ENCODE peak calls at places on chromosomes 12 and 14, in five cellular contexts. T is mesenchymal stem cell, B is cardiac muscle cell, W is stomach, P is uterus. Z is an unnamed sample. For H3K4me1 and H3K36me3, the result is how much of the 10 kb centered on the place peaks cover.

GRCh38 chr14:93114713-93115068 is 1.0 kb downstream of the ITPK1 start:
- DNase-seq in T (no peak), B (no peak), W (peak), P (no peak), Z (no peak)

GRCh38 chr14:100762089-100762515 is 35.4 kb downstream of the DLK1 start:
- DNase-seq in T (peak), B (peak), W (no peak), P (no peak), Z (no peak)

GRCh38 chr12:131617596-131618302 is 93.1 kb upstream of the SFSWAP start:
- DNase-seq in T (no peak), B (no peak), W (no peak), P (no peak), Z (no peak)

GRCh38 chr12:68841717-68842116 is 33.7 kb downstream of the MDM2 start:
- DNase-seq in T (no peak), B (no peak), W (no peak), P (no peak), Z (no peak)

GRCh38 chr12:64650762-64651161 is 40.5 kb downstream of the RASSF3 start:
- DNase-seq in T (peak), B (no peak), W (peak), P (no peak), Z (no peak)

GRCh38 chr12:116277393-116278258 is at the start of gene MED13L:
- DNase-seq in T (peak), B (peak), W (peak), P (peak), Z (peak)

GRCh38 chr14:33464563-33464962 is 486.3 kb downstream of the EGLN3 start:
- DNase-seq in T (no peak), B (no peak), W (no peak), P (no peak), Z (no peak)

GRCh38 chr12:26242683-26243082 is 47.3 kb downstream of the SSPN start:
- DNase-seq in T (no peak), B (no peak), W (no peak), P (no peak), Z (no peak)

GRCh38 chr14:69013943-69014782 is 35.1 kb upstream of the ACTN1 start:
- DNase-seq in T (peak), B (peak), W (peak), P (no peak), Z (peak)

DNA sequence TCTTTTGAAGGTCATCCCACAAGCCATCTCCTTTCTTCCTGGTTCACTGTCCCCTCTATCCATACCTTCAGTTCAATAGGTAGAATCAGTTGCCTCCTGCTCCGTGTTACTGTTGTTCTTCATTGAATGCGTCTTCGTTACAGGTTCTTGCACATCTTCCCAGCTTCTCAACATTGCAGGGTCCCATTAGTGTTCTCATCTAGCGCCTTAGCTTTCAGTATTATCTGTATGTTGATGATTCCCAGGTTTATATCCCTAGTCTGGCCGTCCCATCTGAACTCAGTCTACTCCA is 2.0 kb downstream of the SCFD1 start:
- DNase-seq in T (no peak), B (no peak), W (no peak), P (no peak), Z (no peak)
- H3K4me1 ChIP-seq in T (under half), B (under half), W (under half), P (under half), Z (under half)

GRCh38 chr14:95023115-95023514 is 134.2 kb downstream of the DICER1 start:
- DNase-seq in T (no peak), B (no peak), W (no peak), P (no peak), Z (no peak)
- H3K36me3 ChIP-seq in T (under half), B (under half), W (under half), P (under half), Z (under half)

GRCh38 chr12:31315779-31316465 is 10.0 kb downstream of the SINHCAF start:
- DNase-seq in T (no peak), B (no peak), W (no peak), P (no peak), Z (no peak)

GRCh38 chr12:31316964-31317363 is 9.0 kb downstream of the SINHCAF start:
- DNase-seq in T (no peak), B (no peak), W (no peak), P (no peak), Z (no peak)

GRCh38 chr12:31317471-31318397 is 8.2 kb downstream of the SINHCAF start:
- DNase-seq in T (peak), B (peak), W (no peak), P (no peak), Z (no peak)

GRCh38 chr12:31321565-31322228 is 4.3 kb downstream of the SINHCAF start:
- DNase-seq in T (peak), B (peak), W (no peak), P (no peak), Z (no peak)

GRCh38 chr12:31318870-31319269 is 7.1 kb downstream of the SINHCAF start:
- DNase-seq in T (no peak), B (no peak), W (no peak), P (no peak), Z (no peak)
- H3K4me1 ChIP-seq in T (under half), B (half or more), W (under half), P (under half), Z (half or more)

DNA sequence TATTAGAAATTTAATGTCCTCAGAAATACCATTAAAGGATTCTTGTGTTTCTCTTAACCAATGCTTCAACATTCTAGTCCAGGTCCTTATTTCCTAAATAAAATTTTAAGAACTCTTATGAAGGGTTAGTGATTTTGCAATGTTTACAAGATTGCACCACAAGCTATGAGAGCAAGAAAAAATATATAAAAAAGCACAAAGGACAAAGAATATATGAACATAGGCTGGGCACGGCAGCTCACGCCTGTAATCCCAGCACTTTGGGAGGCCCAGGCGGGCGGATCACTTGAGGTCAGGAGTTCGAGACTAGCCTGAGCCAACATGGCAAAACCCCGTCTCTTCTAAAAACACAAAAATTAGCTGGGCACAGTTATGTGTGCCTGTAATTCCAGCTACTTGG is 7.6 kb downstream of the RACGAP1 start:
- DNase-seq in T (peak), B (peak), W (no peak), P (no peak), Z (no peak)
- H3K36me3 ChIP-seq in T (under half), B (under half), W (under half), P (under half), Z (under half)

GRCh38 chr12:127127887-127128286 is 1139.1 kb upstream of the TMEM132C start:
- DNase-seq in T (no peak), B (no peak), W (no peak), P (no peak), Z (no peak)
- H3K4me1 ChIP-seq in T (under half), B (under half), W (under half), P (under half), Z (under half)

GRCh38 chr14:49581961-49582210 is 4.3 kb downstream of the RPS29 start:
- DNase-seq in T (no peak), B (no peak), W (no peak), P (no peak), Z (no peak)
- H3K36me3 ChIP-seq in T (under half), B (under half), W (under half), P (under half), Z (under half)

GRCh38 chr14:67582061-67582460 is 18.0 kb downstream of the PIGH start:
- DNase-seq in T (no peak), B (no peak), W (no peak), P (no peak), Z (peak)
- H3K4me1 ChIP-seq in T (under half), B (under half), W (under half), P (under half), Z (under half)

GRCh38 chr12:57177354-57177753 is 29.9 kb upstream of the LRP1-AS start:
- DNase-seq in T (no peak), B (no peak), W (no peak), P (no peak), Z (no peak)
- H3K36me3 ChIP-seq in T (half or more), B (under half), W (half or more), P (under half), Z (half or more)

GRCh38 chr14:59215757-59216156 is 27.3 kb downstream of the DAAM1 start:
- DNase-seq in T (no peak), B (no peak), W (no peak), P (no peak), Z (no peak)
- H3K4me1 ChIP-seq in T (under half), B (under half), W (under half), P (under half), Z (under half)